ENCODE peak calls at places on chromosomes 4 and X, in ten cellular contexts. C is T-helper 9 cell, P is fibroblast of lung, M is sigmoid colon, I is HTR-8/SVneo, E is cerebellar cortex, D is NCI-H1105, S is GM23248, X is left colon, O is astrocyte of the spinal cord. Y is an unnamed sample.

GRCh38 chrX:122418758-122419157 is 765.3 kb upstream of the GRIA3 start:
- DNase-seq in C (no peak), P (no peak), M (no peak), I (no peak), E (no peak), D (no peak), S (no peak), X (no peak), O (no peak), Y (no peak)

GRCh38 chrX:51641421-51642021 is 22.8 kb upstream of the CENPVL3 start:
- DNase-seq in C (no peak), P (peak; percentile 37), M (no peak), I (peak; percentile 3), E (peak; percentile 61), D (peak; percentile 3), S (peak; percentile 60), X (no peak), O (peak; percentile 47), Y (peak; percentile 37)

GRCh38 chrX:45422216-45422925 is 221.7 kb upstream of the DIPK2B start:
- DNase-seq in C (no peak), P (peak; percentile 53), M (no peak), I (no peak), E (no peak), D (no peak), S (peak; percentile 39), X (no peak), O (peak; percentile 1), Y (no peak)

GRCh38 chr4:104491396-104491821 is 3.3 kb downstream of the CXXC4 start:
- DNase-seq in C (peak; percentile 32), P (peak; percentile 50), M (peak; percentile 67), I (no peak), E (peak; percentile 51), D (no peak), S (peak; percentile 28), X (peak; percentile 45), O (peak; percentile 29), Y (peak; percentile 32)

GRCh38 chr4:21948347-21949072 is at the start of gene KCNIP4:
- DNase-seq in C (no peak), P (peak; percentile 46), M (no peak), I (peak; percentile 31), E (peak; percentile 44), D (no peak), S (peak; percentile 63), X (no peak), O (peak; percentile 27), Y (no peak)

GRCh38 chr4:54073481-54073880 is 9.1 kb upstream of the CHIC2 start:
- DNase-seq in C (no peak), P (peak; percentile 60), M (no peak), I (no peak), E (no peak), D (no peak), S (peak; percentile 59), X (no peak), O (no peak), Y (no peak)

GRCh38 chr4:71541541-71541940 is 202.7 kb downstream of the SLC4A4 start:
- DNase-seq in C (no peak), P (no peak), M (no peak), I (no peak), E (no peak), D (no peak), S (no peak), X (no peak), O (no peak), Y (no peak)

GRCh38 chr4:3207531-3208037 is 41.4 kb upstream of the MSANTD1 start:
- DNase-seq in C (no peak), P (no peak), M (no peak), I (no peak), E (no peak), D (no peak), S (peak; percentile 47), X (no peak), O (no peak), Y (no peak)

GRCh38 chr4:23966720-23967119 is 76.9 kb upstream of the PPARGC1A start:
- DNase-seq in C (no peak), P (no peak), M (no peak), I (no peak), E (no peak), D (no peak), S (no peak), X (no peak), O (no peak), Y (peak; percentile 33)

GRCh38 chr4:9996319-9997110 is 24.8 kb downstream of the SLC2A9 start:
- DNase-seq in C (no peak), P (peak; percentile 17), M (peak; percentile 14), I (no peak), E (no peak), D (no peak), S (peak; percentile 37), X (peak; percentile 87), O (no peak), Y (peak; percentile 35)

GRCh38 chrX:115058276-115058675 is 40.9 kb upstream of the IL13RA2 start:
- DNase-seq in C (no peak), P (peak; percentile 88), M (peak; percentile 58), I (peak; percentile 0), E (no peak), D (no peak), S (peak; percentile 90), X (no peak), O (peak; percentile 90), Y (peak; percentile 55)

GRCh38 chrX:6383488-6383887 is 151.4 kb downstream of the VCX3A start:
- DNase-seq in C (no peak), P (no peak), M (no peak), I (no peak), E (no peak), D (no peak), S (no peak), X (no peak), O (no peak), Y (no peak)

GRCh38 chr4:39668835-39669234 is 29.1 kb upstream of the UBE2K start:
- DNase-seq in C (no peak), P (no peak), M (no peak), I (no peak), E (no peak), D (no peak), S (no peak), X (no peak), O (no peak), Y (no peak)

GRCh38 chrX:78314561-78314960 is 12.8 kb downstream of the CYSLTR1 start:
- DNase-seq in C (no peak), P (no peak), M (no peak), I (no peak), E (no peak), D (no peak), S (no peak), X (no peak), O (no peak), Y (no peak)

GRCh38 chrX:118974088-118974907 is at the start of gene LONRF3:
- DNase-seq in C (peak; percentile 54), P (peak; percentile 28), M (peak; percentile 94), I (no peak), E (peak; percentile 79), D (peak; percentile 26), S (peak; percentile 70), X (peak; percentile 76), O (peak; percentile 27), Y (peak; percentile 48)

GRCh38 chr4:3765271-3766206 is 646 bp upstream of the ADRA2C start:
- DNase-seq in C (no peak), P (peak; percentile 69), M (no peak), I (peak; percentile 60), E (peak; percentile 26), D (no peak), S (peak; percentile 77), X (no peak), O (peak; percentile 14), Y (peak; percentile 64)

GRCh38 chr4:79121875-79122358 is 182.7 kb upstream of the PAQR3 start:
- DNase-seq in C (no peak), P (no peak), M (no peak), I (no peak), E (no peak), D (no peak), S (no peak), X (no peak), O (no peak), Y (no peak)

GRCh38 chr4:154590329-154591006 is at the start of gene FGA:
- DNase-seq in C (no peak), P (no peak), M (no peak), I (no peak), E (no peak), D (no peak), S (no peak), X (peak; percentile 28), O (no peak), Y (no peak)

GRCh38 chr4:17613761-17614415 is 553 bp upstream of the MED28 start:
- DNase-seq in C (no peak), P (peak; percentile 82), M (peak; percentile 76), I (peak; percentile 56), E (no peak), D (peak; percentile 24), S (peak; percentile 93), X (peak; percentile 42), O (no peak), Y (peak; percentile 61)

GRCh38 chr4:114386637-114387233 is 211.9 kb upstream of the UGT8 start:
- DNase-seq in C (no peak), P (peak; percentile 31), M (no peak), I (peak; percentile 10), E (no peak), D (no peak), S (peak; percentile 60), X (no peak), O (peak; percentile 59), Y (peak; percentile 9)

GRCh38 chr4:107299646-107300045 is 263.5 kb upstream of the DKK2 start:
- DNase-seq in C (no peak), P (peak; percentile 83), M (no peak), I (no peak), E (no peak), D (no peak), S (peak; percentile 60), X (no peak), O (peak; percentile 71), Y (no peak)

GRCh38 chr4:149885896-149886295 is 70.3 kb upstream of the IQCM start:
- DNase-seq in C (no peak), P (peak; percentile 94), M (no peak), I (peak; percentile 57), E (no peak), D (no peak), S (peak; percentile 76), X (no peak), O (peak; percentile 54), Y (no peak)

GRCh38 chr4:147160908-147161513 is 215.3 kb upstream of the TTC29 start:
- DNase-seq in C (no peak), P (peak; percentile 54), M (no peak), I (peak; percentile 60), E (peak; percentile 42), D (no peak), S (peak; percentile 73), X (no peak), O (peak; percentile 75), Y (peak; percentile 5)

GRCh38 chr4:130712038-130712437 is 1616.1 kb downstream of the C4orf33 start:
- DNase-seq in C (no peak), P (peak; percentile 12), M (no peak), I (peak; percentile 27), E (no peak), D (no peak), S (no peak), X (no peak), O (peak; percentile 7), Y (no peak)

Y was measured in Daoy.